ENCODE peak calls at places on chromosomes 16 and 17, in eight cellular contexts. M is EL; Z is A549; B is MCF 10A; S is adrenal gland; P is activated CD4-positive, alpha-beta T cell treated with anti-CD3 and anti-CD28 coated beads, Interleukin-2, amount 50 U/mL, for 48 hours; U is GM18507; F is Calu3. E is an unnamed sample.

GRCh38 chr16:87945351-87946042 is 5.7 kb upstream of the BANP start:
- DNase-seq in M (peak), Z (no peak), B (no peak), S (peak), P (no peak), U (no peak), F (peak), E (no peak)

GRCh38 chr17:44394833-44395232 is 5.4 kb upstream of the ITGA2B start:
- DNase-seq in M (no peak), Z (no peak), B (no peak), S (no peak), P (no peak), U (no peak), F (no peak), E (no peak)

GRCh38 chr17:75878174-75878998 is at the start of gene TRIM47:
- DNase-seq in M (peak), Z (peak), B (peak), S (peak), P (peak), U (no peak), F (peak), E (no peak)

GRCh38 chr16:67312450-67313118 is 14.0 kb downstream of the KCTD19 start:
- DNase-seq in M (peak), Z (no peak), B (no peak), S (no peak), P (no peak), U (no peak), F (no peak), E (no peak)

GRCh38 chr16:85612191-85612800 is 826 bp upstream of the GSE1 start:
- DNase-seq in M (peak), Z (peak), B (peak), S (peak), P (peak), U (no peak), F (peak), E (no peak)

GRCh38 chr17:18093616-18094408 is 6.1 kb downstream of the DRG2 start:
- DNase-seq in M (peak), Z (peak), B (peak), S (no peak), P (peak), U (no peak), F (no peak), E (no peak)

GRCh38 chr16:86151372-86151950 is 252.5 kb downstream of the IRF8 start:
- DNase-seq in M (no peak), Z (no peak), B (no peak), S (no peak), P (no peak), U (no peak), F (no peak), E (no peak)

GRCh38 chr17:63222655-63223054 is 223.5 kb downstream of the CYB561 start:
- DNase-seq in M (peak), Z (no peak), B (peak), S (no peak), P (peak), U (no peak), F (no peak), E (no peak)